ENCODE peak calls at places on chromosome X, in eight cellular contexts. Z is left ventricle myocardium inferior; R is H7; K is adrenal gland; U is AG04449; M is hepatocyte; C is cardiac fibroblast; Y is CD8-positive, alpha-beta memory T cell. J is an unnamed sample.

GRCh38 chrX:150299579-150299978 is 63.5 kb upstream of the MAMLD1 start:
- DNase-seq in Z (no peak), R (no peak), K (no peak), U (no peak), M (no peak), C (no peak), Y (no peak), J (no peak)

GRCh38 chrX:99301990-99302389 is 1108.1 kb downstream of the PCDH19 start:
- DNase-seq in Z (no peak), R (peak), K (no peak), U (no peak), M (peak), C (peak), Y (no peak), J (no peak)

GRCh38 chrX:13077168-13077567 is 32.7 kb upstream of the FAM9C start:
- DNase-seq in Z (no peak), R (no peak), K (no peak), U (no peak), M (no peak), C (no peak), Y (peak), J (no peak)

GRCh38 chrX:55839480-55839879 is 121.9 kb downstream of the RRAGB start:
- DNase-seq in Z (no peak), R (peak), K (no peak), U (no peak), M (peak), C (no peak), Y (no peak), J (no peak)

GRCh38 chrX:8879750-8880149 is 78.6 kb upstream of the FAM9A start:
- DNase-seq in Z (no peak), R (peak), K (no peak), U (no peak), M (no peak), C (peak), Y (peak), J (no peak)

GRCh38 chrX:112513154-112513553 is 166.6 kb downstream of the LHFPL1 start:
- DNase-seq in Z (no peak), R (no peak), K (no peak), U (peak), M (peak), C (no peak), Y (no peak), J (peak)

GRCh38 chrX:22357621-22358020 is 84.9 kb downstream of the CBLL2 start:
- DNase-seq in Z (no peak), R (no peak), K (no peak), U (no peak), M (no peak), C (no peak), Y (no peak), J (no peak)

GRCh38 chrX:150063138-150063518 is 124.8 kb upstream of the EOLA2 start:
- DNase-seq in Z (no peak), R (no peak), K (no peak), U (no peak), M (no peak), C (no peak), Y (no peak), J (no peak)

GRCh38 chrX:36909584-36909983 is 98.6 kb upstream of the FAM47C start:
- DNase-seq in Z (no peak), R (no peak), K (no peak), U (no peak), M (no peak), C (peak), Y (no peak), J (no peak)

GRCh38 chrX:48493890-48494364 is 14.9 kb upstream of the PORCN start:
- DNase-seq in Z (no peak), R (peak), K (peak), U (no peak), M (peak), C (peak), Y (no peak), J (no peak)

GRCh38 chrX:150546711-150547153 is 21.7 kb upstream of the MTM1 start:
- DNase-seq in Z (no peak), R (no peak), K (peak), U (no peak), M (peak), C (peak), Y (peak), J (no peak)

GRCh38 chrX:132412208-132412607 is 76.6 kb downstream of the MBNL3 start:
- DNase-seq in Z (no peak), R (no peak), K (no peak), U (no peak), M (no peak), C (no peak), Y (no peak), J (no peak)

GRCh38 chrX:17613979-17614572 is 123.2 kb upstream of the SCML1 start:
- DNase-seq in Z (no peak), R (no peak), K (peak), U (no peak), M (no peak), C (no peak), Y (no peak), J (no peak)

GRCh38 chrX:151458824-151459223 is 61.8 kb downstream of the VMA21 start:
- DNase-seq in Z (no peak), R (no peak), K (no peak), U (no peak), M (peak), C (peak), Y (no peak), J (no peak)

GRCh38 chrX:129653985-129654651 is 638 bp downstream of the APLN start:
- DNase-seq in Z (peak), R (peak), K (no peak), U (no peak), M (peak), C (no peak), Y (no peak), J (no peak)

GRCh38 chrX:139194571-139195280 is 335.8 kb upstream of the F9 start:
- DNase-seq in Z (no peak), R (peak), K (peak), U (no peak), M (peak), C (no peak), Y (no peak), J (no peak)

GRCh38 chrX:146264763-146265375 is 447.2 kb downstream of the SLITRK2 start:
- DNase-seq in Z (no peak), R (no peak), K (no peak), U (no peak), M (no peak), C (no peak), Y (no peak), J (no peak)

GRCh38 chrX:80808854-80809493 is 703 bp downstream of the BRWD3 start:
- DNase-seq in Z (no peak), R (peak), K (no peak), U (no peak), M (peak), C (peak), Y (peak), J (no peak)

GRCh38 chrX:57211906-57212305 is 74.6 kb upstream of the FAAH2 start:
- DNase-seq in Z (no peak), R (no peak), K (no peak), U (no peak), M (no peak), C (no peak), Y (no peak), J (no peak)

GRCh38 chrX:134745636-134746378 is 87.5 kb upstream of the PLAC1 start:
- DNase-seq in Z (no peak), R (no peak), K (no peak), U (no peak), M (no peak), C (no peak), Y (no peak), J (no peak)

GRCh38 chrX:48459483-48459882 is 10.6 kb downstream of the SLC38A5 start:
- DNase-seq in Z (no peak), R (no peak), K (no peak), U (no peak), M (no peak), C (no peak), Y (no peak), J (no peak)

GRCh38 chrX:14497184-14497666 is 32.1 kb upstream of the GLRA2 start:
- DNase-seq in Z (no peak), R (no peak), K (no peak), U (no peak), M (no peak), C (no peak), Y (no peak), J (no peak)

GRCh38 chrX:97026406-97026805 is 142.7 kb downstream of the RPA4 start:
- DNase-seq in Z (no peak), R (peak), K (no peak), U (no peak), M (peak), C (peak), Y (no peak), J (no peak)

GRCh38 chrX:44344687-44345086 is 1.2 kb upstream of the EFHC2 start:
- DNase-seq in Z (no peak), R (no peak), K (no peak), U (no peak), M (no peak), C (no peak), Y (peak), J (no peak)

GRCh38 chrX:23841847-23842522 is 59.0 kb downstream of the SAT1 start:
- DNase-seq in Z (no peak), R (no peak), K (no peak), U (no peak), M (peak), C (no peak), Y (no peak), J (no peak)

DNA sequence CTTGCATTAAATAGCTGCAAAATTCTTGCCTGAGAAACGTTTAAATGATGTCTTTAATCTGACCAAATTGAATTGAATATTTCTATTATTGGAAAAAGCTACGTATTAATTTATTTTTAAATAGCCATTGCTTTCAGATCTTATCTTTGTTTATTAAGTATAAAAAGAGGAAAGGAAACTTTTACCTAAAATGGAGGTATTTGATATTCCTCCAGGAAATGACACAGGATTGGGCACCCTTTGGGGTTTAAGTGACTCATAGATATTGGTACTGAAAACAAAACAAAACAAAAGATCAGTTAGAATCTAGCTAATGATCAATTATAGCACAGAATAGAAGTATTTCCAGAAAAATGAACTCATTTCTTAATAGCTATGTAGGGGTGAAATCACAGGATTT is 34.1 kb downstream of the PLS3 start:
- DNase-seq in Z (no peak), R (no peak), K (no peak), U (no peak), M (no peak), C (no peak), Y (no peak), J (no peak)
- H3K4me3 ChIP-seq in Z (peak), R (no peak), K (no peak), U (no peak), M (no peak), C (peak), Y (no peak), J (peak)

GRCh38 chrX:2819345-2820130 is 9.2 kb upstream of the GYG2 start:
- DNase-seq in Z (no peak), R (no peak), K (no peak), U (no peak), M (peak), C (peak), Y (no peak), J (no peak)
- H3K4me3 ChIP-seq in Z (no peak), R (no peak), K (no peak), U (no peak), M (no peak), C (no peak), Y (no peak), J (no peak)

DNA sequence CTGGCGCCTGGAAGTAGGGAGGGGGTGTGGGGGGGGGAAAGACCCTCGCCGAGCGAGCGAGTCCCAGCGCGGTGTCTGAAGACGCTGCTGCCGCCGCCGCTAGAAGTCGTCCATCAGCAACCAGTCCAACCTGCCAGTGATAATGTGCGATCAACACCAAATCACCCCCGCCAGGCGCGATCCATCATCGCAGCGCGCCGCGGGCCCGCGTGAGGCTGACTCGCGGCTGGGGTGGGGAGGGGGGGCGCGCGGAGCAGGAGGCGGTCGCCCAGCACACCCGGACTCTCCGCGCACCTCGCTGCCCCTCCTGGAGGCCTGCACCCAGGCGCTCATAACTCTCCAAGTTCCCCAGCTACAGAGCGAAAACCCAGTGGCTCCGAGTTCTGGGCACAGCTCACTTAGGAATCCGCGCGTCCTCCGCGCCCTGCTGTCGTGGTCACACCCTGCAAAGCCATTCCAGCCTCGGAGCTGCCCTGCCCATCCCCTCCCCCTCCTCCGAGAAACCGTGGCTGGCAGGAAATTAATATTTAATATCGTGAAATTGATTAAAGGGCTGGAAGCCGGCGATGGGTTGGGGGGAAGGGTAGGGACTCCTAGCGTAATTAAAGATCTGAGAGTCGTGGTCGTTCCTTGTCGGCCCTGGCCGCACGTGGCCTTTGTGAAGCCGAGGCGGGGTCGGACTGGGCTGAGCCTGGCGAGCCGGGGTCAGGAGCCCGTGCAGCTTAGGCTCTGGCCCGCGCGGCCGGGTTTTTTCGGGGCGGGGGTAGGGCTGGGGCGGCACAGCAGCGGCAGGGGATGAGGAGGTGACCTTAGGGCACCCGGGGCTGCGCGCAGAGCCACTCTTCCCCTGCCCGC is 58.1 kb upstream of the BCOR start:
- DNase-seq in Z (no peak), R (peak), K (no peak), U (no peak), M (peak), C (no peak), Y (peak), J (no peak)
- H3K4me3 ChIP-seq in Z (peak), R (peak), K (no peak), U (peak), M (no peak), C (no peak), Y (peak), J (peak)

GRCh38 chrX:124242160-124242559 is 90.3 kb upstream of the TEX13D start:
- DNase-seq in Z (no peak), R (no peak), K (no peak), U (no peak), M (no peak), C (no peak), Y (no peak), J (no peak)

GRCh38 chrX:124240422-124240821 is 92.0 kb upstream of the TEX13D start:
- DNase-seq in Z (no peak), R (no peak), K (no peak), U (no peak), M (no peak), C (no peak), Y (no peak), J (no peak)

GRCh38 chrX:124239324-124239723 is 93.1 kb upstream of the TEX13D start:
- DNase-seq in Z (no peak), R (no peak), K (no peak), U (no peak), M (no peak), C (no peak), Y (no peak), J (no peak)

GRCh38 chrX:124238268-124238667 is 94.2 kb upstream of the TEX13D start:
- DNase-seq in Z (no peak), R (no peak), K (no peak), U (no peak), M (no peak), C (no peak), Y (no peak), J (no peak)

DNA sequence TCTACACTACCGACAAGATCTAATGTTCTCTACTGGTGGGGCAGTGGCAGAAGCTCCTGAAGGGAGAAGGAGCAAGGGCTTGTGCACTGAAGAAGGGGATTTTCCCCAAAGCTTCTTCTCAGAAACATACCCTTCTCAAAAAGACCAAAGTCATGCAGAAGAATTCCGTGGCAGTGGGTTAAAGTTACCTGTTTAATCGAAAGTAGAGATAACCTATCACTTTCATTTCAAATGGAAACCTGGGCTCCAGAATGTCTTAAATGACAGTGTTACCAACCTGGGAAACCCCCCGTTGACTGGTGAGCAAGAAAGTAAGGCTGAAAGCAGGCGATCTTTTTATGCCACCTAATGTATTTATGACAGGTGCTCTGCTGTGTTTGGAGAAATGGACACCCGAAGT is 92.5 kb upstream of the TEX13D start:
- DNase-seq in Z (no peak), R (no peak), K (no peak), U (no peak), M (no peak), C (no peak), Y (peak), J (no peak)
- H3K4me3 ChIP-seq in Z (no peak), R (no peak), K (no peak), U (no peak), M (no peak), C (no peak), Y (peak), J (no peak)

GRCh38 chrX:119756926-119757635 is 1.3 kb upstream of the SOWAHD start:
- DNase-seq in Z (no peak), R (no peak), K (no peak), U (no peak), M (no peak), C (no peak), Y (no peak), J (no peak)
- H3K4me3 ChIP-seq in Z (no peak), R (no peak), K (no peak), U (no peak), M (no peak), C (no peak), Y (peak), J (no peak)

GRCh38 chrX:19682712-19683331 is 167.5 kb upstream of the MAP3K15 start:
- DNase-seq in Z (peak), R (peak), K (peak), U (peak), M (peak), C (peak), Y (peak), J (peak)

GRCh38 chrX:19683817-19684216 is 168.5 kb upstream of the MAP3K15 start:
- DNase-seq in Z (no peak), R (no peak), K (no peak), U (no peak), M (no peak), C (no peak), Y (peak), J (no peak)

GRCh38 chrX:19684265-19684664 is 169.0 kb upstream of the MAP3K15 start:
- DNase-seq in Z (no peak), R (no peak), K (no peak), U (no peak), M (no peak), C (no peak), Y (no peak), J (no peak)

GRCh38 chrX:19680580-19680979 is 165.3 kb upstream of the MAP3K15 start:
- DNase-seq in Z (no peak), R (no peak), K (no peak), U (no peak), M (no peak), C (no peak), Y (no peak), J (no peak)

GRCh38 chrX:19683358-19683757 is 168.1 kb upstream of the MAP3K15 start:
- DNase-seq in Z (no peak), R (no peak), K (no peak), U (no peak), M (no peak), C (peak), Y (no peak), J (no peak)
- H3K4me3 ChIP-seq in Z (no peak), R (no peak), K (no peak), U (no peak), M (no peak), C (no peak), Y (no peak), J (no peak)

GRCh38 chrX:103066606-103067005 is 2.6 kb upstream of the BEX1 start:
- DNase-seq in Z (no peak), R (no peak), K (no peak), U (peak), M (no peak), C (peak), Y (no peak), J (no peak)

GRCh38 chrX:103063191-103063845 is 653 bp downstream of the BEX1 start:
- DNase-seq in Z (no peak), R (peak), K (no peak), U (no peak), M (peak), C (peak), Y (no peak), J (no peak)

GRCh38 chrX:103061486-103061885 is 2.5 kb downstream of the BEX1 start:
- DNase-seq in Z (no peak), R (no peak), K (no peak), U (no peak), M (no peak), C (no peak), Y (no peak), J (no peak)

DNA sequence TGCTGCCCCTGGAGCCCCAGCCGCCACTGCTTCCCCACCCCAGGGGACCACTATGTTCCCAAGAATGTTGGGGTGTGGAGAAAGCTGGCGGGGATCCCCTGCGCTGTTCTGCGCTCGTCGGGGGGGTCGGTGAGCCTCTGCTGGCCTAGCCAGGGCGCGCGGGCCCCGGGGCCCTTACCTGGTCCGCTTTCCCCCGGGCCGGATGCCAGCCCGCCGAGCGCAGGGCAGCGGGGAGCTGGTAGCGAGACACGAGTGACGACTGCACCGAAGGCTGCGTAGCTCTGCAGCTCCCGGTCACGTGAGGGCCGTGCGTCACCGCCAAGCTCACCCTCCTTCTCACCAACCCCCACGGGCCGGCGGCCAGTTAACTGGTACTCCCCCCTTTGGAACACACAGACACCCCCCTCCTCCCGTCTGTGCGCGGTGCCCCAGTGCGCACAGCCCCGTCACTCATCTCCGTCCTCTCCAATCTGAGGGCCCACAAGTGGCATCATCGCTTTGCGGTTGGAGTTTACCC is at the start of gene BEX1:
- DNase-seq in Z (no peak), R (peak), K (peak), U (peak), M (peak), C (peak), Y (no peak), J (no peak)
- H3K4me3 ChIP-seq in Z (peak), R (peak), K (no peak), U (peak), M (peak), C (peak), Y (no peak), J (peak)

GRCh38 chrX:107710617-107711391 is 64.8 kb downstream of the TSC22D3 start:
- DNase-seq in Z (no peak), R (peak), K (peak), U (peak), M (peak), C (peak), Y (peak), J (peak)
- H3K4me3 ChIP-seq in Z (no peak), R (no peak), K (no peak), U (no peak), M (no peak), C (no peak), Y (peak), J (no peak)

GRCh38 chrX:136768469-136769084 is 12.2 kb downstream of the ARHGEF6 start:
- DNase-seq in Z (peak), R (peak), K (peak), U (peak), M (peak), C (peak), Y (peak), J (peak)
- H3K4me3 ChIP-seq in Z (peak), R (no peak), K (no peak), U (no peak), M (no peak), C (no peak), Y (peak), J (no peak)